ENCODE peak calls at places on chromosomes 3 and 15, in eight cellular contexts. P is CD8-positive, alpha-beta T cell; L is foreskin fibroblast; A is fibroblast of mammary gland; K is choroid plexus epithelial cell; E is adrenal gland; M is GM23338; I is A673. N is an unnamed sample.

GRCh38 chr3:13700889-13701288 is 152.0 kb downstream of the FBLN2 start:
- DNase-seq in P (no peak), L (no peak), A (no peak), K (no peak), E (no peak), M (no peak), I (no peak), N (no peak)

GRCh38 chr15:33310481-33311311 is at the start of gene RYR3:
- DNase-seq in P (no peak), L (peak), A (peak), K (peak), E (no peak), M (peak), I (peak), N (peak)

GRCh38 chr3:183313764-183314163 is 60.7 kb downstream of the B3GNT5 start:
- DNase-seq in P (no peak), L (no peak), A (no peak), K (peak), E (no peak), M (no peak), I (no peak), N (no peak)

GRCh38 chr15:51267714-51268105 is 70.7 kb downstream of the CYP19A1 start:
- DNase-seq in P (no peak), L (peak), A (no peak), K (peak), E (peak), M (peak), I (peak), N (no peak)

GRCh38 chr15:70258369-70259029 is 160.8 kb upstream of the TLE3 start:
- DNase-seq in P (peak), L (no peak), A (peak), K (no peak), E (peak), M (no peak), I (no peak), N (no peak)

GRCh38 chr15:85402195-85402921 is 22.0 kb downstream of the AKAP13 start:
- DNase-seq in P (no peak), L (peak), A (no peak), K (peak), E (no peak), M (no peak), I (no peak), N (no peak)

GRCh38 chr3:19898725-19899124 is 35.3 kb downstream of the EFHB start:
- DNase-seq in P (no peak), L (peak), A (no peak), K (peak), E (no peak), M (no peak), I (no peak), N (no peak)

GRCh38 chr15:38670142-38671002 is 105.8 kb upstream of the RASGRP1 start:
- DNase-seq in P (peak), L (no peak), A (no peak), K (no peak), E (no peak), M (no peak), I (no peak), N (no peak)

GRCh38 chr3:113531826-113532697 is at the start of gene SIDT1:
- DNase-seq in P (peak), L (peak), A (no peak), K (peak), E (peak), M (peak), I (peak), N (no peak)

GRCh38 chr3:64011685-64012084 is 11.6 kb downstream of the PSMD6 start:
- DNase-seq in P (no peak), L (peak), A (peak), K (peak), E (peak), M (no peak), I (no peak), N (no peak)

GRCh38 chr3:78860567-78860966 is 907.2 kb downstream of the ROBO1 start:
- DNase-seq in P (no peak), L (no peak), A (no peak), K (no peak), E (no peak), M (no peak), I (no peak), N (no peak)

GRCh38 chr3:78863294-78864203 is 904.2 kb downstream of the ROBO1 start:
- DNase-seq in P (no peak), L (peak), A (no peak), K (no peak), E (no peak), M (no peak), I (no peak), N (no peak)

GRCh38 chr3:78858165-78858564 is 909.6 kb downstream of the ROBO1 start:
- DNase-seq in P (no peak), L (no peak), A (peak), K (no peak), E (peak), M (no peak), I (no peak), N (no peak)

GRCh38 chr3:78858910-78859309 is 908.9 kb downstream of the ROBO1 start:
- DNase-seq in P (no peak), L (no peak), A (no peak), K (peak), E (no peak), M (no peak), I (peak), N (no peak)

GRCh38 chr3:78861156-78861555 is 906.6 kb downstream of the ROBO1 start:
- DNase-seq in P (no peak), L (no peak), A (no peak), K (no peak), E (no peak), M (no peak), I (no peak), N (no peak)
- TF ChIP-seq CTCF in P (no peak), L (no peak), A (no peak), K (no peak), E (no peak), M (no peak), I (no peak), N (no peak)

DNA sequence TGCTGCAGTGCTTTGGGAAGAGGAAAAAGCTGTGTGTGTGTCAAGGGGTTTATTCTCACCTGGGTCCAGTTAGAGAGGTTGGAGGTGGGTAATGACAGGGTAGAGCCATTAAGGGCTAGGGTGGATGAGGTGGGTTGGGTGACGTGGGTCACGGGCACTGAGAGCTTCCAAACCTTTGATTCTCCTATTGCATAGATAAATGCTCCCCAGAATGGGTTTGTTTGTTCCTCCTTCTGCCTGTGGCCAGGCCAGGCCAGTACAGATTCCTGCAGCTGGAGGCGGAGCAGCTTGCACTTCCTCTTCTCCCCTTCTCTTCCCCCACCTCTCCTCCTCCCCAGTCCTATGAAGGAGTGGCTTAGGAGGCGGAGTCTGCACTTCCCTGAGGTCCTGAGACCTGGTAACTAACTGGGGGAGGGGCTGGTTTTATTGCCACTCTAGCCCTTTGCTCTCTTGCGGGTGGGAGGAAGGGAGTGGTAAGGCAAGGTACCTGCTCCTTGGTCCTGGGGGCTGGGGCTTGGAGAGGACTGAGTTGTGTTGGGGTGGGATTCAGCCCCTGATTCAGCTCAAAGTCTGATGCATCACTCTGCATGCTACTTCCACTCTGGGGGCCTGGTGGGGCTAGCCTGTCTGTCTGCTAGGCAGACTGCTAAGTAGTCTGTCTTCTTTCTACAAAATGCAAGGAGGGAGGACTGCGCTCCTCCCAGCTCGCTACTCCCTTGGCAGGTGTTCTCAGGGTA is 3.5 kb downstream of the SPINT1 start:
- DNase-seq in P (no peak), L (peak), A (no peak), K (peak), E (peak), M (peak), I (peak), N (peak)
- H3K4me3 ChIP-seq in P (no peak), L (no peak), A (no peak), K (no peak), E (no peak), M (peak), I (no peak), N (no peak)

GRCh38 chr3:155957412-155957880 is 87.0 kb downstream of the GMPS start:
- DNase-seq in P (no peak), L (no peak), A (no peak), K (no peak), E (no peak), M (no peak), I (no peak), N (no peak)
- TF ChIP-seq CTCF in P (no peak), L (no peak), A (no peak), K (no peak), E (no peak), M (no peak), I (no peak), N (no peak)

DNA sequence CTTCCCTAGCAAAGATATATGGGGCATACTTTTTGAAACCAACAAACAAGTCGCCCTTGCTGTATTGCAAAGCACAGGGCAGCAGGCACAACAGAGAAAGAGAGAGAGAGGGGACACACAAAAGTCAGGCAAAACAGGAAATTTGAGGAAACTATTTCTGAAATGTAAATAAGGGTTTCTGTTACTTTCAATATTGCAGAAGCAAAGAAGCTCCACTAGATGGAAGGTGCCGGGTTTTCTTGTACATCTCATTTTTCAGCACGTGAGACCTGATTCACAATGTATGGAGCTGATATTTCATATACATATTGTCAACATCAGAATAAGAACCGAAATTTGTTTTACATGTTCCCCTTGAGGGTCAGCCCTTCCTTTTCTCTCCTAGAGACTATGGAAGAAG is 127.4 kb downstream of the FOXP1 start:
- DNase-seq in P (no peak), L (no peak), A (no peak), K (peak), E (no peak), M (no peak), I (no peak), N (no peak)
- H3K4me3 ChIP-seq in P (peak), L (no peak), A (no peak), K (peak), E (no peak), M (no peak), I (no peak), N (no peak)

DNA sequence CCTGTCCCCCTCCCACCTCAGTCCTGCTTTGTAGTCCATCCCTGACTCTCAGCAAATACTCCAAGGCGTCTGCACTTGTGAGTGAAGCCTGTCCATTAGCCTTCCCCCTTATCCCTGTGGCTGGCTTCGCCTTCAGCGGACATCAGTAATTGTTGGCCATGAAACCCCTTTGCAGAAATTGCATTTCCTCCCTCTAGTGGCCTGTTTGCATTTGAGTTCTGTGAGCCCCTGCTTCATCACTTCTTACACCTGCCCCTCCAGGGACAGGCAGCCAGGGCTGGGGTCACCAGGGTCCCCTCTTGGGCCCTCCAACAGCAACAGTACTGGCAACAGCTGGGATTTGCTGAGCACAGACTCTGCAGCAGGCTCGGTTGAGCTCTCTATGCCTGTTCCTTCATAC is 9.0 kb upstream of the LRRK1 start:
- DNase-seq in P (no peak), L (no peak), A (no peak), K (no peak), E (no peak), M (peak), I (no peak), N (no peak)
- TF ChIP-seq CTCF in P (no peak), L (peak), A (peak), K (peak), E (no peak), M (peak), I (peak), N (no peak)

GRCh38 chr3:65551945-65552344 is 486.8 kb downstream of the MAGI1 start:
- DNase-seq in P (no peak), L (peak), A (no peak), K (no peak), E (no peak), M (no peak), I (no peak), N (no peak)

GRCh38 chr3:65550137-65550536 is 488.6 kb downstream of the MAGI1 start:
- DNase-seq in P (no peak), L (no peak), A (no peak), K (no peak), E (no peak), M (no peak), I (no peak), N (no peak)

GRCh38 chr3:65548848-65549625 is 489.7 kb downstream of the MAGI1 start:
- DNase-seq in P (no peak), L (peak), A (no peak), K (no peak), E (no peak), M (peak), I (peak), N (peak)

GRCh38 chr3:65545429-65545828 is 493.3 kb downstream of the MAGI1 start:
- DNase-seq in P (no peak), L (peak), A (peak), K (peak), E (no peak), M (no peak), I (no peak), N (no peak)

GRCh38 chr3:65549626-65549959 is 489.1 kb downstream of the MAGI1 start:
- DNase-seq in P (no peak), L (no peak), A (no peak), K (no peak), E (no peak), M (no peak), I (no peak), N (no peak)
- H3K4me3 ChIP-seq in P (no peak), L (peak), A (no peak), K (peak), E (no peak), M (peak), I (peak), N (peak)

GRCh38 chr3:123745184-123745855 is 138.8 kb downstream of the MYLK start:
- DNase-seq in P (no peak), L (no peak), A (peak), K (peak), E (no peak), M (peak), I (peak), N (no peak)
- TF ChIP-seq CTCF in P (no peak), L (peak), A (peak), K (peak), E (no peak), M (peak), I (peak), N (no peak)

GRCh38 chr3:141442914-141443313 is 43.9 kb upstream of the RASA2 start:
- DNase-seq in P (no peak), L (no peak), A (no peak), K (no peak), E (no peak), M (no peak), I (no peak), N (no peak)
- H3K4me3 ChIP-seq in P (no peak), L (no peak), A (no peak), K (no peak), E (no peak), M (no peak), I (no peak), N (no peak)